ENCODE peak calls at places on chromosome 1, in five cellular contexts. E, P, V, M and Q are unnamed samples.

GRCh38 chr1:235941852-235942624 is 75.3 kb upstream of the LYST start:
- DNase-seq in E (no peak), P (no peak), V (no peak), M (no peak), Q (no peak)

GRCh38 chr1:118960567-118961136 is 27.5 kb downstream of the TBX15 start:
- DNase-seq in E (peak; percentile 49), P (peak; percentile 88), V (no peak), M (no peak), Q (peak; percentile 53)

GRCh38 chr1:101407505-101408211 is 170.8 kb downstream of the S1PR1 start:
- DNase-seq in E (no peak), P (no peak), V (no peak), M (no peak), Q (no peak)

GRCh38 chr1:167819849-167820683 is 93.9 kb downstream of the ADCY10 start:
- DNase-seq in E (peak; percentile 79), P (peak; percentile 84), V (peak; percentile 78), M (peak; percentile 76), Q (peak; percentile 80)

GRCh38 chr1:11964656-11965055 is 15.6 kb upstream of the MFN2 start:
- DNase-seq in E (no peak), P (no peak), V (no peak), M (no peak), Q (no peak)

GRCh38 chr1:178220094-178220493 is 126.2 kb downstream of the RASAL2 start:
- DNase-seq in E (no peak), P (no peak), V (no peak), M (no peak), Q (no peak)

GRCh38 chr1:218869276-218869675 is 304.4 kb upstream of the LYPLAL1 start:
- DNase-seq in E (no peak), P (no peak), V (no peak), M (no peak), Q (no peak)

GRCh38 chr1:15573477-15573876 is 11.4 kb downstream of the AGMAT start:
- DNase-seq in E (no peak), P (no peak), V (no peak), M (no peak), Q (no peak)

GRCh38 chr1:30850607-30851006 is 58.0 kb downstream of the SDC3 start:
- DNase-seq in E (no peak), P (no peak), V (no peak), M (no peak), Q (no peak)

GRCh38 chr1:244163861-244164562 is 112.9 kb downstream of the ZBTB18 start:
- DNase-seq in E (no peak), P (peak; percentile 90), V (no peak), M (peak; percentile 27), Q (no peak)

GRCh38 chr1:245209658-245210415 is 55.1 kb downstream of the KIF26B start:
- DNase-seq in E (no peak), P (no peak), V (no peak), M (no peak), Q (no peak)

GRCh38 chr1:37731312-37732019 is 33.5 kb downstream of the EPHA10 start:
- DNase-seq in E (no peak), P (no peak), V (no peak), M (no peak), Q (no peak)

GRCh38 chr1:246705368-246705767 is 18.8 kb upstream of the SCCPDH start:
- DNase-seq in E (no peak), P (peak; percentile 56), V (no peak), M (no peak), Q (no peak)

GRCh38 chr1:206117151-206117948 is at the start of gene AVPR1B:
- DNase-seq in E (peak; percentile 56), P (peak; percentile 10), V (peak; percentile 38), M (peak; percentile 48), Q (peak; percentile 56)

GRCh38 chr1:58158465-58159423 is 387.8 kb downstream of the OMA1 start:
- DNase-seq in E (no peak), P (no peak), V (no peak), M (no peak), Q (no peak)

GRCh38 chr1:64539808-64540207 is 69.9 kb downstream of the CACHD1 start:
- DNase-seq in E (peak; percentile 80), P (no peak), V (peak; percentile 44), M (peak; percentile 69), Q (peak; percentile 72)

GRCh38 chr1:12095822-12096263 is 32.7 kb downstream of the TNFRSF8 start:
- DNase-seq in E (no peak), P (peak; percentile 55), V (no peak), M (no peak), Q (no peak)

GRCh38 chr1:12032141-12032710 is 12.9 kb downstream of the MIIP start:
- DNase-seq in E (no peak), P (no peak), V (peak; percentile 61), M (no peak), Q (no peak)

GRCh38 chr1:92184632-92185031 is 33.1 kb upstream of the C1orf146 start:
- DNase-seq in E (no peak), P (no peak), V (no peak), M (no peak), Q (no peak)

GRCh38 chr1:204094262-204095247 is 21.6 kb downstream of the SOX13 start:
- DNase-seq in E (no peak), P (no peak), V (peak; percentile 47), M (peak; percentile 34), Q (no peak)

GRCh38 chr1:230141002-230141648 is 74.1 kb downstream of the GALNT2 start:
- DNase-seq in E (no peak), P (no peak), V (no peak), M (no peak), Q (no peak)

GRCh38 chr1:39539252-39539790 is 37.3 kb downstream of the PABPC4 start:
- DNase-seq in E (peak; percentile 70), P (peak; percentile 63), V (peak; percentile 59), M (peak; percentile 57), Q (no peak)

GRCh38 chr1:20660363-20661234 is 570 bp downstream of the DDOST start:
- DNase-seq in E (no peak), P (no peak), V (no peak), M (no peak), Q (peak; percentile 27)

GRCh38 chr1:9402717-9403116 is 110.0 kb downstream of the SPSB1 start:
- DNase-seq in E (no peak), P (no peak), V (no peak), M (no peak), Q (no peak)

GRCh38 chr1:235060607-235061470 is 67.8 kb downstream of the TOMM20 start:
- DNase-seq in E (peak; percentile 54), P (no peak), V (no peak), M (peak; percentile 33), Q (no peak)

GRCh38 chr1:119005870-119006405 is 17.8 kb upstream of the TBX15 start:
- DNase-seq in E (no peak), P (no peak), V (no peak), M (no peak), Q (no peak)

GRCh38 chr1:166153641-166154350 is 13.0 kb downstream of the FAM78B start:
- DNase-seq in E (no peak), P (no peak), V (no peak), M (no peak), Q (no peak)

GRCh38 chr1:217562229-217562878 is 68.5 kb downstream of the GPATCH2 start:
- DNase-seq in E (no peak), P (peak; percentile 25), V (no peak), M (no peak), Q (no peak)

GRCh38 chr1:167373398-167373797 is 144.9 kb downstream of the CD247 start:
- DNase-seq in E (no peak), P (no peak), V (no peak), M (no peak), Q (peak; percentile 5)

GRCh38 chr1:247054992-247055415 is 23.6 kb downstream of the ZNF670 start:
- DNase-seq in E (peak; percentile 41), P (no peak), V (no peak), M (no peak), Q (no peak)

GRCh38 chr1:62229468-62229867 is 34.8 kb downstream of the L1TD1 start:
- DNase-seq in E (no peak), P (no peak), V (no peak), M (no peak), Q (no peak)

GRCh38 chr1:982765-983436 is 1.0 kb upstream of the PERM1 start:
- DNase-seq in E (no peak), P (no peak), V (no peak), M (peak; percentile 19), Q (no peak)

GRCh38 chr1:230292739-230293720 is 133.1 kb downstream of the PGBD5 start:
- DNase-seq in E (no peak), P (no peak), V (no peak), M (no peak), Q (no peak)

GRCh38 chr1:211614615-211615014 is 35.7 kb upstream of the SLC30A1 start:
- DNase-seq in E (no peak), P (no peak), V (no peak), M (no peak), Q (no peak)

GRCh38 chr1:71882241-71883036 is 399.9 kb downstream of the NEGR1 start:
- DNase-seq in E (no peak), P (no peak), V (no peak), M (no peak), Q (no peak)

GRCh38 chr1:61012365-61012764 is 70.0 kb upstream of the NFIA start:
- DNase-seq in E (no peak), P (no peak), V (no peak), M (no peak), Q (no peak)
- H3K4me3 ChIP-seq in E (no peak overlapping the region), P (no peak overlapping the region), V (no peak overlapping the region), M (no peak overlapping the region), Q (no peak overlapping the region)

GRCh38 chr1:169586067-169586394 is 250 bp downstream of the F5 start:
- DNase-seq in E (no peak), P (no peak), V (no peak), M (no peak), Q (no peak)
- H3K4me1 ChIP-seq in E (peaks cover 9% of the 10 kb centered on the region), P (no peaks in the 10 kb centered on the region), V (peaks cover 4% of the 10 kb centered on the region), M (peaks cover 16% of the 10 kb centered on the region), Q (no peaks in the 10 kb centered on the region)

DNA sequence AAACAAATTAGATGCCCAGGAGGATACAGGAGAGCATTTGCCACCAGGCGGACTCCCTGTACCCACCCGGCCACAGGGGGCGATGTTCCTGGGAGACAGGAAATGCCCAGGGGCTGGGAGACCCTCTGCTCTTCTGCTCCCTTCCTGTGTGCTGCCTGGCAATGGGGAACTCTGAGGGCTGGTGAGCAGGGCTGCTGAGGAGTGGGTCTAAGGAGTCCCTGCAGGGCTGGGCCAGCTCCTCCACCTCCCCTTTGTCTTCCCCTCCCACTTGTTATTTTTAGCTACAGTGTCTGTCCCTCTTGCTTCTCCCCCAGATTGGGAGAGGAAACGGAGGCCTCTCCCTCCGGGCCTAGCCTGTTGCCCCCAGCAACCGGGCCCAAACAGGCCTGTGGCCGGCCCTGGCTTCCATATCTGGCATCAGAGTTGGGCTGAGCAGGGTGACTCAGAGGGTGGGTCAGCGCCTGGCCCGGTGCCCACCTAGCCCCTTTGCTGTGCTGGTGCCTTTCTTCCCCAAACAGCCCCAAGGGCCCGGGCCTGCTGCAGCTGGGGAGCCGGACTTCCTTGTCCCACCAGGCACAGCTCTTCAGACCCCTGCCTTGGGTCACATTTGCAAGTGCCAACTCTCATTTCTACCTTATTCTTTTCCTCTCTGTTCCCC is 11.7 kb downstream of the LMNA start:
- DNase-seq in E (peak; percentile 79), P (peak; percentile 96), V (peak; percentile 92), M (peak; percentile 93), Q (peak; percentile 91)
- TF ChIP-seq CTCF in E (no peak), P (peak; percentile 64), V (no peak), M (peak; percentile 58), Q (no peak)

DNA sequence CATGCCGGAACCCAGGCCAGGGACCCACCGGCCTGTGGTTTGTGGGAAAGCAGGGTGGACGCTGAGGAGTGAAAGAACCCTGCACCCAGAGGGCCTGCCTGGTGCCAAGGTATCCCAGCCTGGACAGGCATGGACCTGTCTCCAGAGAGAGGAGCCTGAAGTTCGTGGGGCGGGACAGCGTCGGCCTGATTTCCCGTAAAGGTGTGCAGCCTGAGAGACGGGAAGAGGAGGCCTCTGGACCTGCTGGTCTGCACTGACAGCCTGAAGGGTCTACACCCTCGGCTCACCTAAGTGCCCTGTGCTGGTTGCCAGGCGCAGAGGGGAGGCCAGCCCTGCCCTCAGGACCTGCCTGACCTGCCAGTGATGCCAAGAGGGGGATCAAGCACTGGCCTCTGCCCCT is 18.5 kb downstream of the CSF1 start:
- DNase-seq in E (no peak), P (no peak), V (no peak), M (no peak), Q (no peak)
- H3K4me3 ChIP-seq in E (no peak overlapping the region), P (no peak overlapping the region), V (no peak overlapping the region), M (no peak overlapping the region), Q (no peak overlapping the region)